ENCODE peak calls at places on chromosomes 13 and 19, in eight cellular contexts. One of them, this sample, is unnamed.

GRCh38 chr19:46350029-46350757 is 3.3 kb downstream of the PPP5C start:
- DNase-seq in gastrocnemius medialis: no peak
- DNase-seq in adrenal gland: no peak
- DNase-seq in ovary: no peak
- DNase-seq in neuronal stem cell: no peak
- DNase-seq in CD4-positive, alpha-beta memory T cell: no peak
- DNase-seq in ascending aorta: no peak
- DNase-seq in IMR-90: no peak
- DNase-seq in this sample: no peak

GRCh38 chr13:108777421-108778420 is 148.3 kb downstream of the MYO16 start:
- DNase-seq in gastrocnemius medialis: no peak
- DNase-seq in ascending aorta: no peak
- DNase-seq in adrenal gland: no peak
- DNase-seq in ovary: no peak
- DNase-seq in IMR-90: peak
- DNase-seq in CD4-positive, alpha-beta memory T cell: no peak
- DNase-seq in neuronal stem cell: peak
- DNase-seq in this sample: no peak

GRCh38 chr13:47126432-47126831 is 229.6 kb upstream of the HTR2A start:
- DNase-seq in adrenal gland: no peak
- DNase-seq in ovary: no peak
- DNase-seq in CD4-positive, alpha-beta memory T cell: no peak
- DNase-seq in gastrocnemius medialis: no peak
- DNase-seq in neuronal stem cell: no peak
- DNase-seq in IMR-90: no peak
- DNase-seq in ascending aorta: no peak
- DNase-seq in this sample: no peak

GRCh38 chr13:21124853-21125252 is 51.5 kb downstream of the SKA3 start:
- DNase-seq in adrenal gland: no peak
- DNase-seq in neuronal stem cell: no peak
- DNase-seq in ovary: no peak
- DNase-seq in ascending aorta: no peak
- DNase-seq in gastrocnemius medialis: no peak
- DNase-seq in IMR-90: peak
- DNase-seq in CD4-positive, alpha-beta memory T cell: no peak
- DNase-seq in this sample: peak

GRCh38 chr19:12293771-12294307 is 844 bp downstream of the ZNF44 start:
- DNase-seq in ovary: peak
- DNase-seq in adrenal gland: peak
- DNase-seq in gastrocnemius medialis: peak
- DNase-seq in neuronal stem cell: peak
- DNase-seq in CD4-positive, alpha-beta memory T cell: peak
- DNase-seq in IMR-90: peak
- DNase-seq in ascending aorta: peak
- DNase-seq in this sample: peak

GRCh38 chr19:8238251-8238650 is 29.1 kb downstream of the CERS4 start:
- DNase-seq in CD4-positive, alpha-beta memory T cell: no peak
- DNase-seq in ascending aorta: no peak
- DNase-seq in adrenal gland: no peak
- DNase-seq in gastrocnemius medialis: no peak
- DNase-seq in neuronal stem cell: no peak
- DNase-seq in IMR-90: no peak
- DNase-seq in ovary: no peak
- DNase-seq in this sample: peak

GRCh38 chr13:106467406-106468122 is 67.9 kb downstream of the EFNB2 start:
- DNase-seq in gastrocnemius medialis: no peak
- DNase-seq in IMR-90: no peak
- DNase-seq in ovary: no peak
- DNase-seq in ascending aorta: no peak
- DNase-seq in neuronal stem cell: no peak
- DNase-seq in CD4-positive, alpha-beta memory T cell: no peak
- DNase-seq in adrenal gland: no peak
- DNase-seq in this sample: no peak

GRCh38 chr19:39084732-39085080 is 538 bp downstream of the ACP7 start:
- DNase-seq in ovary: no peak
- DNase-seq in ascending aorta: no peak
- DNase-seq in adrenal gland: no peak
- DNase-seq in IMR-90: no peak
- DNase-seq in neuronal stem cell: no peak
- DNase-seq in CD4-positive, alpha-beta memory T cell: no peak
- DNase-seq in gastrocnemius medialis: no peak
- DNase-seq in this sample: no peak

GRCh38 chr19:30795727-30796126 is 423.5 kb downstream of the ZNF536 start:
- DNase-seq in adrenal gland: no peak
- DNase-seq in ascending aorta: no peak
- DNase-seq in CD4-positive, alpha-beta memory T cell: no peak
- DNase-seq in gastrocnemius medialis: no peak
- DNase-seq in IMR-90: no peak
- DNase-seq in ovary: no peak
- DNase-seq in neuronal stem cell: no peak
- DNase-seq in this sample: no peak

GRCh38 chr13:98187862-98188261 is 10.8 kb upstream of the RNF113B start:
- DNase-seq in neuronal stem cell: no peak
- DNase-seq in ascending aorta: no peak
- DNase-seq in ovary: no peak
- DNase-seq in IMR-90: no peak
- DNase-seq in adrenal gland: no peak
- DNase-seq in gastrocnemius medialis: no peak
- DNase-seq in CD4-positive, alpha-beta memory T cell: no peak
- DNase-seq in this sample: no peak

GRCh38 chr13:99144306-99144705 is 56.3 kb upstream of the UBAC2 start:
- DNase-seq in ascending aorta: no peak
- DNase-seq in ovary: no peak
- DNase-seq in IMR-90: no peak
- DNase-seq in adrenal gland: no peak
- DNase-seq in CD4-positive, alpha-beta memory T cell: no peak
- DNase-seq in neuronal stem cell: no peak
- DNase-seq in gastrocnemius medialis: no peak
- DNase-seq in this sample: no peak

GRCh38 chr19:47725759-47726401 is 12.7 kb downstream of the EHD2 start:
- DNase-seq in CD4-positive, alpha-beta memory T cell: no peak
- DNase-seq in ovary: no peak
- DNase-seq in IMR-90: no peak
- DNase-seq in neuronal stem cell: no peak
- DNase-seq in adrenal gland: no peak
- DNase-seq in gastrocnemius medialis: no peak
- DNase-seq in ascending aorta: no peak
- DNase-seq in this sample: no peak

GRCh38 chr19:47720669-47721068 is 7.4 kb downstream of the EHD2 start:
- DNase-seq in neuronal stem cell: no peak
- DNase-seq in ascending aorta: no peak
- DNase-seq in IMR-90: no peak
- DNase-seq in adrenal gland: no peak
- DNase-seq in CD4-positive, alpha-beta memory T cell: no peak
- DNase-seq in ovary: no peak
- DNase-seq in gastrocnemius medialis: no peak
- DNase-seq in this sample: no peak

GRCh38 chr19:47726467-47726866 is 13.2 kb downstream of the EHD2 start:
- DNase-seq in adrenal gland: no peak
- DNase-seq in gastrocnemius medialis: no peak
- DNase-seq in neuronal stem cell: no peak
- DNase-seq in ascending aorta: no peak
- DNase-seq in CD4-positive, alpha-beta memory T cell: no peak
- DNase-seq in IMR-90: peak
- DNase-seq in ovary: no peak
- DNase-seq in this sample: no peak

GRCh38 chr19:47719047-47719885 is 6.0 kb downstream of the EHD2 start:
- DNase-seq in ovary: peak
- DNase-seq in CD4-positive, alpha-beta memory T cell: no peak
- DNase-seq in gastrocnemius medialis: peak
- DNase-seq in IMR-90: peak
- DNase-seq in ascending aorta: peak
- DNase-seq in neuronal stem cell: no peak
- DNase-seq in adrenal gland: peak
- DNase-seq in this sample: peak

DNA sequence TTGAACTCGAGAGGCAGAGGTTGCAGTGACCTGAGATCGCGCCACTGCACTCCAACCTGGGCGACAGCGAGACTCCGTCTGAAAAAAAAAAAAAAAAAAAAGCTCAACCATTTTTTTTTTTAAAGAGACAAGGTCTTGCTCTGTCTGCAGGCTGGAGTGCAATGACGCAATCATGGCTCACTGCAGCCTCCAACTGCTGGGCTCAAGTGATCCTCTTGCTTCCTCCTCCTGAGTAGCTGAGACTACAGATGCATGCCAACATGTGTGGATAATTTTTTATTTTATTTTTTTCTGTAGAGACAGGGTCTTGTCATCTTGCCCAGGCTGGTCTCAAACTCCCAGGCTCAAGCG is 10.3 kb downstream of the EHD2 start:
- DNase-seq in CD4-positive, alpha-beta memory T cell: no peak
- DNase-seq in adrenal gland: peak
- DNase-seq in neuronal stem cell: no peak
- DNase-seq in ovary: peak
- DNase-seq in ascending aorta: no peak
- DNase-seq in IMR-90: peak
- DNase-seq in gastrocnemius medialis: no peak
- DNase-seq in this sample: peak
- H3K27ac ChIP-seq in CD4-positive, alpha-beta memory T cell: no peak
- H3K27ac ChIP-seq in adrenal gland: peak
- H3K27ac ChIP-seq in neuronal stem cell: no peak
- H3K27ac ChIP-seq in ovary: peak
- H3K27ac ChIP-seq in ascending aorta: peak
- H3K27ac ChIP-seq in IMR-90: peak
- H3K27ac ChIP-seq in gastrocnemius medialis: peak
- H3K27ac ChIP-seq in this sample: peak

DNA sequence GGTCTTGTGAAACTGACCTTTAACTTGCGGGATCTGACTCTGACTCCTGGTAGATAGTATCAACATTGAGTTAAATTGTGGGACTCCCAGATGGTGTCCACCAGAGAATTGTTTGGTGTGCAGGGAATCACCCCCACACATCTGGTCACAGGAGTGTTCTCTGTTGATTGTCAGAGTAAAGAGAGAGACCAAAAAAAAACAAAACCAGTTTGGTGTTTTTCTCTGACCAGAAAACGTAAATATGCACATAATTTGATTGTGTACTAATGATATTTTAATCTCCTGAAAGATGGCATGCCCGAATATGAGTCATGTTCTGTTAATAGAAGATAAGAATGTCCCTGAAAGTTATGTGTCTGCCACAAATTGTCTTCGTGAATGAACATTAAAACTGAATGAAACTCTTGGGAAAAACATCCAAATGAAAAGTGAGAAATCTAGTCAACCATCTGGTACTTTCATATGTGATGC is 118.5 kb upstream of the GPC6 start:
- DNase-seq in ascending aorta: no peak
- DNase-seq in CD4-positive, alpha-beta memory T cell: no peak
- DNase-seq in adrenal gland: peak
- DNase-seq in neuronal stem cell: no peak
- DNase-seq in IMR-90: no peak
- DNase-seq in gastrocnemius medialis: no peak
- DNase-seq in ovary: no peak
- DNase-seq in this sample: no peak
- H3K27ac ChIP-seq in ascending aorta: no peak
- H3K27ac ChIP-seq in CD4-positive, alpha-beta memory T cell: no peak
- H3K27ac ChIP-seq in adrenal gland: no peak
- H3K27ac ChIP-seq in neuronal stem cell: no peak
- H3K27ac ChIP-seq in IMR-90: no peak
- H3K27ac ChIP-seq in gastrocnemius medialis: no peak
- H3K27ac ChIP-seq in ovary: no peak
- H3K27ac ChIP-seq in this sample: no peak

GRCh38 chr13:75482070-75482819 is at the start of gene TBC1D4:
- DNase-seq in neuronal stem cell: peak
- DNase-seq in CD4-positive, alpha-beta memory T cell: peak
- DNase-seq in gastrocnemius medialis: peak
- DNase-seq in ascending aorta: peak
- DNase-seq in ovary: peak
- DNase-seq in IMR-90: peak
- DNase-seq in adrenal gland: peak
- DNase-seq in this sample: peak

GRCh38 chr13:75485286-75486062 is 3.5 kb upstream of the TBC1D4 start:
- DNase-seq in adrenal gland: no peak
- DNase-seq in gastrocnemius medialis: no peak
- DNase-seq in IMR-90: peak
- DNase-seq in CD4-positive, alpha-beta memory T cell: no peak
- DNase-seq in neuronal stem cell: no peak
- DNase-seq in ovary: no peak
- DNase-seq in ascending aorta: no peak
- DNase-seq in this sample: no peak

GRCh38 chr13:75480691-75481175 is 1.2 kb downstream of the TBC1D4 start:
- DNase-seq in adrenal gland: peak
- DNase-seq in neuronal stem cell: peak
- DNase-seq in gastrocnemius medialis: peak
- DNase-seq in ovary: peak
- DNase-seq in ascending aorta: no peak
- DNase-seq in IMR-90: peak
- DNase-seq in CD4-positive, alpha-beta memory T cell: peak
- DNase-seq in this sample: peak

GRCh38 chr13:75481176-75482069 is 546 bp downstream of the TBC1D4 start:
- DNase-seq in ascending aorta: no peak
- DNase-seq in CD4-positive, alpha-beta memory T cell: no peak
- DNase-seq in IMR-90: no peak
- DNase-seq in neuronal stem cell: peak
- DNase-seq in gastrocnemius medialis: peak
- DNase-seq in adrenal gland: no peak
- DNase-seq in ovary: peak
- DNase-seq in this sample: peak

GRCh38 chr13:75482820-75483079 is 781 bp upstream of the TBC1D4 start:
- DNase-seq in ascending aorta: no peak
- DNase-seq in ovary: no peak
- DNase-seq in CD4-positive, alpha-beta memory T cell: no peak
- DNase-seq in IMR-90: no peak
- DNase-seq in adrenal gland: no peak
- DNase-seq in gastrocnemius medialis: no peak
- DNase-seq in neuronal stem cell: no peak
- DNase-seq in this sample: no peak
- H3K27ac ChIP-seq in ascending aorta: peak
- H3K27ac ChIP-seq in ovary: peak
- H3K27ac ChIP-seq in CD4-positive, alpha-beta memory T cell: no peak
- H3K27ac ChIP-seq in IMR-90: no peak
- H3K27ac ChIP-seq in adrenal gland: peak
- H3K27ac ChIP-seq in gastrocnemius medialis: peak
- H3K27ac ChIP-seq in neuronal stem cell: no peak
- H3K27ac ChIP-seq in this sample: peak

GRCh38 chr19:4390017-4390861 is 10.1 kb downstream of the SH3GL1 start:
- DNase-seq in gastrocnemius medialis: no peak
- DNase-seq in adrenal gland: peak
- DNase-seq in IMR-90: peak
- DNase-seq in ascending aorta: no peak
- DNase-seq in neuronal stem cell: no peak
- DNase-seq in CD4-positive, alpha-beta memory T cell: no peak
- DNase-seq in ovary: no peak
- DNase-seq in this sample: peak

GRCh38 chr19:4389511-4390016 is 10.8 kb downstream of the SH3GL1 start:
- DNase-seq in adrenal gland: no peak
- DNase-seq in ascending aorta: no peak
- DNase-seq in ovary: no peak
- DNase-seq in CD4-positive, alpha-beta memory T cell: no peak
- DNase-seq in IMR-90: no peak
- DNase-seq in gastrocnemius medialis: no peak
- DNase-seq in neuronal stem cell: no peak
- DNase-seq in this sample: no peak

GRCh38 chr19:4388171-4389063 is 11.9 kb downstream of the SH3GL1 start:
- DNase-seq in ovary: no peak
- DNase-seq in CD4-positive, alpha-beta memory T cell: no peak
- DNase-seq in gastrocnemius medialis: peak
- DNase-seq in neuronal stem cell: no peak
- DNase-seq in adrenal gland: peak
- DNase-seq in IMR-90: no peak
- DNase-seq in ascending aorta: no peak
- DNase-seq in this sample: no peak

GRCh38 chr19:4390862-4391693 is 9.3 kb downstream of the SH3GL1 start:
- DNase-seq in adrenal gland: no peak
- DNase-seq in CD4-positive, alpha-beta memory T cell: no peak
- DNase-seq in ascending aorta: no peak
- DNase-seq in neuronal stem cell: no peak
- DNase-seq in ovary: no peak
- DNase-seq in IMR-90: no peak
- DNase-seq in gastrocnemius medialis: no peak
- DNase-seq in this sample: no peak

GRCh38 chr19:4389064-4389375 is 11.3 kb downstream of the SH3GL1 start:
- DNase-seq in IMR-90: no peak
- DNase-seq in neuronal stem cell: no peak
- DNase-seq in CD4-positive, alpha-beta memory T cell: no peak
- DNase-seq in ascending aorta: no peak
- DNase-seq in ovary: no peak
- DNase-seq in gastrocnemius medialis: no peak
- DNase-seq in adrenal gland: no peak
- DNase-seq in this sample: no peak
- H3K27ac ChIP-seq in IMR-90: no peak
- H3K27ac ChIP-seq in neuronal stem cell: peak
- H3K27ac ChIP-seq in CD4-positive, alpha-beta memory T cell: no peak
- H3K27ac ChIP-seq in ascending aorta: peak
- H3K27ac ChIP-seq in ovary: no peak
- H3K27ac ChIP-seq in gastrocnemius medialis: peak
- H3K27ac ChIP-seq in adrenal gland: peak
- H3K27ac ChIP-seq in this sample: peak

This sample was measured in body of pancreas.